ENCODE peak calls at places on chromosomes 12 and 14, in six cellular contexts. K is astrocyte of the cerebellum; R is CD8-positive, alpha-beta T cell; I is heart left ventricle; U is lower lobe of right lung; S is A549. J is an unnamed sample.
A peak's percentile ranks its signal among the peaks of the same experiment; 100 is the strongest.

GRCh38 chr12:31922341-31923062 is 36.7 kb upstream of the RESF1 start:
- DNase-seq in R (no peak), U (no peak), S (no peak), I (no peak), K (no peak), J (no peak)

GRCh38 chr12:107670999-107671643 is 14.5 kb upstream of the PWP1 start:
- DNase-seq in R (no peak), I (no peak), S (no peak), U (no peak), K (no peak), J (peak; percentile 34)

GRCh38 chr12:48016373-48017020 is 12.2 kb upstream of the COL2A1 start:
- DNase-seq in I (no peak), R (no peak), K (no peak), U (no peak), S (no peak), J (no peak)

GRCh38 chr12:28909291-28909690 is 239.8 kb upstream of the FAR2 start:
- DNase-seq in R (no peak), I (no peak), K (no peak), S (no peak), U (no peak), J (no peak)

GRCh38 chr12:59046763-59047534 is 126.6 kb upstream of the LRIG3 start:
- DNase-seq in R (no peak), U (no peak), I (no peak), K (no peak), S (no peak), J (no peak)

GRCh38 chr12:8077207-8077606 is 4.9 kb upstream of the NECAP1 start:
- DNase-seq in S (no peak), I (no peak), K (peak; percentile 28), R (no peak), U (no peak), J (no peak)

GRCh38 chr14:92603309-92604257 is 90.0 kb downstream of the RIN3 start:
- DNase-seq in S (no peak), K (peak; percentile 94), I (peak; percentile 58), U (peak; percentile 60), R (peak; percentile 80), J (no peak)

GRCh38 chr12:97637770-97638169 is 175.2 kb downstream of the RMST start:
- DNase-seq in R (no peak), S (no peak), K (no peak), I (no peak), U (no peak), J (no peak)

GRCh38 chr14:99481745-99482099 is 513 bp downstream of the CCNK start:
- DNase-seq in U (no peak), K (no peak), S (peak; percentile 40), R (no peak), I (no peak), J (no peak)

GRCh38 chr14:72739446-72740405 is 154.2 kb downstream of the DPF3 start:
- DNase-seq in S (no peak), R (no peak), K (no peak), U (no peak), I (no peak), J (no peak)

GRCh38 chr14:85399196-85399595 is 130.7 kb upstream of the FLRT2 start:
- DNase-seq in S (no peak), K (no peak), I (no peak), R (no peak), U (no peak), J (no peak)

GRCh38 chr12:21757665-21758064 is 16.8 kb downstream of the KCNJ8 start:
- DNase-seq in S (no peak), K (no peak), U (no peak), R (no peak), I (no peak), J (no peak)

GRCh38 chr14:101557811-101558738 is 3.2 kb upstream of the DIO3 start:
- DNase-seq in K (no peak), I (no peak), U (peak; percentile 38), R (no peak), S (no peak), J (no peak)

GRCh38 chr12:116137318-116137717 is 140.2 kb downstream of the MED13L start:
- DNase-seq in R (no peak), K (no peak), I (no peak), U (no peak), S (no peak), J (no peak)

GRCh38 chr14:69097974-69098373 is 54.9 kb downstream of the DCAF5 start:
- DNase-seq in U (no peak), K (no peak), I (no peak), R (no peak), S (no peak), J (no peak)

GRCh38 chr14:69105326-69105725 is 47.6 kb downstream of the DCAF5 start:
- DNase-seq in U (no peak), I (no peak), R (no peak), S (no peak), K (peak; percentile 89), J (no peak)

GRCh38 chr14:69096766-69097475 is 56.0 kb downstream of the DCAF5 start:
- DNase-seq in K (no peak), I (no peak), U (no peak), S (no peak), R (no peak), J (no peak)

GRCh38 chr14:69106451-69106850 is 46.5 kb downstream of the DCAF5 start:
- DNase-seq in K (no peak), U (no peak), S (no peak), I (no peak), R (no peak), J (no peak)

GRCh38 chr14:69101331-69101826 is 51.5 kb downstream of the DCAF5 start:
- DNase-seq in I (peak; percentile 27), R (no peak), S (peak; percentile 45), U (no peak), K (peak; percentile 69), J (no peak)
- TF ChIP-seq CTCF in I (peak; percentile 43), R (no peak), S (peak; percentile 81), U (peak; percentile 63), K (peak; percentile 79), J (peak; percentile 50)

DNA sequence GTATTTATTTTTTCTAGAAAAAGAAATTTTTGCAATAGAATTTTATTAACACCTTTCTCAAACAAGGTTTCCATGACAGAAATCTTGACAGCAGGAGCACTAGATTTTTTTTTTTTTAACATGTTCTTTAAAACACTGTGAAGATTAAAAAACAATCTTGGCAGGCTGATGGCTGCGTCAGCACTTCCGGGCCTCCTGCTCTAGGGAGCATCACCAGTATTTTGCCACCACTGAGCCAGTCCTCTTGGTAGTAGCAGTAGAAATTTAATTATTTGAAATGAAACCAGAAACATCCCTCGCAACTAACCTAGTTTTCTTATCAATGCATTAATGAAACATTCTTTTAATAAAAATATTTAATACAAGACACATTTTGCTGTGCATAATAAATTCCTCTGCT is 99.6 kb downstream of the APAF1 start:
- DNase-seq in S (no peak), K (no peak), R (no peak), U (no peak), I (no peak), J (no peak)
- H3K4me3 ChIP-seq in S (no peak overlapping the region), K (no peak overlapping the region), R (no peak overlapping the region), U (no peak overlapping the region), I (no peak overlapping the region), J (no peak overlapping the region)

GRCh38 chr14:32343926-32344430 is 14.9 kb downstream of the AKAP6 start:
- DNase-seq in U (no peak), R (no peak), I (no peak), S (no peak), K (no peak), J (no peak)

GRCh38 chr14:32342151-32342853 is 13.2 kb downstream of the AKAP6 start:
- DNase-seq in I (no peak), S (no peak), K (no peak), R (no peak), U (no peak), J (no peak)

GRCh38 chr14:32342854-32343200 is 13.7 kb downstream of the AKAP6 start:
- DNase-seq in I (no peak), U (no peak), K (no peak), S (no peak), R (no peak), J (no peak)

GRCh38 chr14:32349322-32349721 is 20.2 kb downstream of the AKAP6 start:
- DNase-seq in K (no peak), I (no peak), S (no peak), R (no peak), U (no peak), J (no peak)

DNA sequence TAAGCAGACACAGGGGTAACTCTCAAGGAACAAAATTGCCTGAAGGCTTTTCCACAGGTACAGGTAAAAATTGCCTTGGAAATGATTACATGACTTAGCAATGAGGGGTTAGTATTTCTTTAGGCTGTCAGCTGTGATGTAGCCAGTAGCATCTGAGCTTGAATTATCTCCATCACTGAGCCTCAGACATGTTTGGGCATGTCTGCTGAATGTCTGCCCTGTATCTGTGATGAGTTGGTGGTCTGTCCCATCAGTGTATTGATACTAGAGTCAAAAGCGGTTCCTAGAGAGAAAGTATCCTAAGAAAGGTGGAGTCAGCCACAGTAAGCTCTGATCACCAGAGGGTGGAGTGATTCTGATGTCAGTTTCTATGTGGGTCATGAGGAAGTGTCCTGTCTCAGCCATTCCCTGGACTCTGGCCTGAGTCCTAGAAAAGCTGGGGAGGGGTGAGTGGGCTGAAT is 16.2 kb downstream of the AKAP6 start:
- DNase-seq in R (no peak), U (no peak), S (no peak), K (no peak), I (no peak), J (no peak)
- TF ChIP-seq CTCF in R (no peak), U (no peak), S (no peak), K (no peak), I (no peak), J (no peak)

GRCh38 chr12:104121001-104121400 is 17.0 kb downstream of the NFYB start:
- DNase-seq in K (no peak), I (no peak), S (peak; percentile 36), R (no peak), U (no peak), J (no peak)
- H3K4me3 ChIP-seq in K (no peak overlapping the region), I (no peak overlapping the region), S (no peak overlapping the region), R (no peak overlapping the region), U (no peak overlapping the region), J (no peak overlapping the region)

DNA sequence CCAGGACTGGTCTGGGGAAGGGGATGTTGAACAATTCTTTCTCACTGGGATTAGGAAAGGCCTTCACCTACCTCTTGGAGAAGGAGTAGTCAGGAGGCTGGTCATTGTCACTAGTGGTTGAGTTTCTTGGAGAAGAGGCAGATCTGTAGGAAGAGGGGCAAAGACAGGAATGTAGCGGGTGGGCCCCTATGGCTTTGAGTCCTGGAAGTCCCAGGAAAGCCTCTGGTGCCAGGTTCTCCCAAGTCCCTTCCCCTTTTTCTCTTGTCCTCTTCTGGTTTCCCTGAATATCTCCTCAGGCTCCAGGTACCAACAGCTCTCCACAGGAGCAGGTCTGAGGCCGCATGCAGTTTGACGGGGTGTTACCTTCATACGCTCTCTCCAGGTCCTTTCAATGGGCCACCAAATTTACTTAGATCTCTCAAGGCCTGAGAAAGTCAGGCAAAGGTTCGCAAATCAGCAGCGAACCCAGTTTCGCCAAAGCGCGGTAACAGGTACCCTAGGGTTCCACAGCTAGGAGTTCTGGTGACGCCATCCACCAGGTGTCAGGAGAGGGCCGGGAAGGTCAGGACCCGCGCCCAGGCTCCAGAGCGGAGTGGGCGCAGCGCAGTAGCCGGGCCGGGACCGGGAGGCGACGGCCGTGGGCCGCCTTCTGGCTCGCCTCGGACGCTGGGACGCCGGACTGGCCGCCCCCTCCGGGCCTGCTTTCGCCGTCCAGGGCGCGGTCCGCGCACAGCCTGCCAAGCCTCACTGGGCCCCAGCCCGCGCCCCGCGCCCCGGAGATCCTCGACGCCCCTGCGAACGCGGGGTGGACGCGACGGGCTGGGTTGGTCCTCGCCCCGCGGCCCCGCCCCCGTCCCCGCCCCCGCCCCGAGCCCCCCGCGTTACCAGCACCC is 795 bp downstream of the SMAGP start:
- DNase-seq in K (no peak), R (peak; percentile 60), I (peak; percentile 44), U (peak; percentile 81), S (peak; percentile 76), J (peak; percentile 40)
- TF ChIP-seq CTCF in K (peak; percentile 29), R (peak; percentile 27), I (no peak), U (peak; percentile 49), S (peak; percentile 77), J (no peak)

J was measured in GM06990.